ENCODE peak calls at places on chromosomes 2 and 18, in five cellular contexts. D is HCT116, B is K562, N is GM12878, P is SK-N-SH. Z is an unnamed sample.

GRCh38 chr2:98902209-98903063 is 33.6 kb downstream of the CRACDL start:
- DNase-seq in D (no peak), B (no peak), N (no peak), P (no peak), Z (no peak)

GRCh38 chr2:9941196-9941995 is 10.1 kb upstream of the GRHL1 start:
- DNase-seq in D (no peak), B (peak), N (no peak), P (no peak), Z (peak)

GRCh38 chr2:40317047-40317446 is 134.8 kb downstream of the SLC8A1 start:
- DNase-seq in D (no peak), B (no peak), N (no peak), P (no peak), Z (no peak)

GRCh38 chr2:15313657-15314056 is 247.5 kb downstream of the NBAS start:
- DNase-seq in D (no peak), B (peak), N (peak), P (no peak), Z (no peak)

GRCh38 chr2:18456026-18456425 is 104.4 kb downstream of the RDH14 start:
- DNase-seq in D (no peak), B (no peak), N (no peak), P (no peak), Z (peak)

GRCh38 chr2:169086893-169087467 is 17.6 kb downstream of the DHRS9 start:
- DNase-seq in D (no peak), B (no peak), N (no peak), P (no peak), Z (no peak)

GRCh38 chr2:175012516-175012915 is 7.3 kb upstream of the CHN1 start:
- DNase-seq in D (no peak), B (no peak), N (no peak), P (no peak), Z (no peak)

GRCh38 chr2:223549215-223549614 is 52.9 kb downstream of the SCG2 start:
- DNase-seq in D (peak), B (no peak), N (no peak), P (peak), Z (no peak)

GRCh38 chr18:68769423-68769822 is 28.5 kb upstream of the CCDC102B start:
- DNase-seq in D (no peak), B (no peak), N (no peak), P (no peak), Z (no peak)

GRCh38 chr18:38961880-38962279 is 1396.3 kb upstream of the CELF4 start:
- DNase-seq in D (no peak), B (no peak), N (no peak), P (no peak), Z (peak)

GRCh38 chr2:240431663-240432424 is 3.6 kb upstream of the GPC1 start:
- DNase-seq in D (no peak), B (no peak), N (no peak), P (no peak), Z (no peak)

GRCh38 chr2:10914272-10914693 is 2.5 kb downstream of the KCNF1 start:
- DNase-seq in D (no peak), B (peak), N (no peak), P (no peak), Z (peak)

GRCh38 chr18:23872701-23873550 is 141.6 kb upstream of the TTC39C start:
- DNase-seq in D (peak), B (no peak), N (no peak), P (no peak), Z (peak)

GRCh38 chr2:46365913-46366674 is 68.9 kb downstream of the EPAS1 start:
- DNase-seq in D (no peak), B (no peak), N (no peak), P (peak), Z (peak)

GRCh38 chr2:242060212-242060835 is 190.8 kb downstream of the RTP5 start:
- DNase-seq in D (no peak), B (no peak), N (no peak), P (no peak), Z (no peak)

GRCh38 chr2:239264838-239265651 is 135.8 kb downstream of the HDAC4 start:
- DNase-seq in D (peak), B (peak), N (no peak), P (no peak), Z (no peak)

GRCh38 chr2:214543386-214543955 is 132.6 kb downstream of the VWC2L start:
- DNase-seq in D (no peak), B (no peak), N (no peak), P (no peak), Z (no peak)

GRCh38 chr2:199861116-199861774 is 10.3 kb upstream of the FTCDNL1 start:
- DNase-seq in D (peak), B (peak), N (no peak), P (peak), Z (peak)

GRCh38 chr2:127166221-127166860 is 53.8 kb downstream of the CYP27C1 start:
- DNase-seq in D (no peak), B (no peak), N (no peak), P (no peak), Z (no peak)

GRCh38 chr18:7872569-7872968 is 305.5 kb downstream of the PTPRM start:
- DNase-seq in D (peak), B (no peak), N (no peak), P (peak), Z (no peak)

GRCh38 chr2:24301599-24301998 is 58.7 kb downstream of the ITSN2 start:
- DNase-seq in D (no peak), B (no peak), N (no peak), P (no peak), Z (no peak)

GRCh38 chr2:1824202-1824905 is 80.0 kb upstream of the PXDN start:
- DNase-seq in D (no peak), B (no peak), N (no peak), P (no peak), Z (no peak)

GRCh38 chr2:154963509-154963908 is 265.0 kb downstream of the KCNJ3 start:
- DNase-seq in D (no peak), B (no peak), N (no peak), P (no peak), Z (no peak)

GRCh38 chr2:166984797-166985196 is 96.5 kb downstream of the XIRP2 start:
- DNase-seq in D (no peak), B (no peak), N (no peak), P (no peak), Z (no peak)

GRCh38 chr18:10070581-10071000 is 156.8 kb downstream of the VAPA start:
- DNase-seq in D (no peak), B (no peak), N (no peak), P (no peak), Z (no peak)

GRCh38 chr2:29747786-29748470 is 173.5 kb downstream of the ALK start:
- DNase-seq in D (peak), B (no peak), N (no peak), P (no peak), Z (no peak)

GRCh38 chr2:158715352-158715751 is 79.8 kb upstream of the DAPL1 start:
- DNase-seq in D (no peak), B (no peak), N (no peak), P (no peak), Z (no peak)

GRCh38 chr2:146927080-146927714 is 917.6 kb upstream of the ACVR2A start:
- DNase-seq in D (peak), B (no peak), N (no peak), P (peak), Z (peak)

GRCh38 chr2:226800941-226801784 is 1.5 kb upstream of the IRS1 start:
- DNase-seq in D (no peak), B (peak), N (peak), P (peak), Z (peak)

GRCh38 chr2:30362468-30363081 is 84.5 kb upstream of the LCLAT1 start:
- DNase-seq in D (no peak), B (no peak), N (no peak), P (no peak), Z (no peak)

DNA sequence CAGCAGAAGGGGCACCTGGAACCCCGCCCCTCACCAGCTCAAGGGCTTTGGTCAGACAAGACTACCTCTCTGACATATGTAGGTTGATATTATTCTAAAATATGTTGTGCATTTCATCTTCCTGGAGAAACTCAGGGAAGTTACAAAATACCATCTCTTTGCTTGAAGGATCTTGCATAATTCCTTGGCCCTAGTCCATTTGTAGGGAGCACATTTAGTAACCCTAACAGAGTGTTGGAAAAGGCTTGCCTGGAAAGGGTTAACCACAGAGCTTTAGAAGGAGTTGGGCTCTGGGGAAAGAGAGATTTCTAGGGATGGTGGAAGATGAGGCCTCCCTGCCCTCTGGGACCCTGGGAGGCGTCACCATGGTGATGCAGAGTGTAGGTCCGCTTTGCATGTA is 143.0 kb upstream of the SLC1A4 start:
- DNase-seq in D (no peak), B (no peak), N (no peak), P (no peak), Z (no peak)
- H3K27ac ChIP-seq in D (no peak), B (no peak), N (no peak), P (no peak), Z (no peak)

GRCh38 chr2:42931147-42931817 is 138.9 kb upstream of the HAAO start:
- DNase-seq in D (no peak), B (no peak), N (no peak), P (peak), Z (peak)
- TF ChIP-seq REST in D (no peak), B (no peak), N (no peak), P (no peak), Z (no peak)

GRCh38 chr18:27862056-27862682 is 314.8 kb downstream of the CDH2 start:
- DNase-seq in D (no peak), B (no peak), N (no peak), P (peak), Z (no peak)

GRCh38 chr18:27860011-27860410 is 316.9 kb downstream of the CDH2 start:
- DNase-seq in D (no peak), B (no peak), N (no peak), P (no peak), Z (no peak)

GRCh38 chr18:27863780-27864430 is 313.0 kb downstream of the CDH2 start:
- DNase-seq in D (no peak), B (no peak), N (no peak), P (no peak), Z (no peak)

GRCh38 chr18:27861539-27861938 is 315.4 kb downstream of the CDH2 start:
- DNase-seq in D (no peak), B (no peak), N (no peak), P (peak), Z (no peak)

DNA sequence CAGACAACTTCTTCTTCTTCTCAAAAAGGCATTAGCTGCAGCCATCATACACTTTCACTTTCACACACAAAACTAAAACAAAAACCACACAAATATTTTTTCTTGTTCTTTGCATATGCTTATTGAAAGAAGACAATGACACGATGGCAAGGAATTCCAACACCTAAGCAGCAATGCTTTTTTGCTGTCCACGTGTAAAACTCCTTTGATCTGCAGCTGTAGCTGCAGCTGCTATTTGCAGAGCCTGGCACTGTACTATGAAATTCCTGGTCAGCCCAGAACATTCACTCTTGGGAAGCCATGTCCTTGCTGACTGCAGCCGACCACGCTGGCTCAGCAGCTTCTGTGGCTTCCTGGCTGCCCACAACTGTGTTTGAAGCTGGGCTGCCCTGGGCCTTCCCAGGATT is 316.2 kb downstream of the CDH2 start:
- DNase-seq in D (no peak), B (no peak), N (peak), P (no peak), Z (no peak)
- H2AFZ ChIP-seq in D (no peak), B (no peak), N (no peak), P (peak), Z (peak)

GRCh38 chr2:235091421-235091820 is 139.6 kb downstream of the SH3BP4 start:
- DNase-seq in D (no peak), B (no peak), N (no peak), P (no peak), Z (no peak)

GRCh38 chr2:235085476-235085875 is 133.7 kb downstream of the SH3BP4 start:
- DNase-seq in D (no peak), B (no peak), N (no peak), P (no peak), Z (no peak)

GRCh38 chr2:235088608-235089020 is 136.8 kb downstream of the SH3BP4 start:
- DNase-seq in D (no peak), B (no peak), N (no peak), P (no peak), Z (no peak)

GRCh38 chr2:235086481-235087184 is 134.8 kb downstream of the SH3BP4 start:
- DNase-seq in D (no peak), B (no peak), N (no peak), P (no peak), Z (no peak)

GRCh38 chr2:235087812-235088607 is 136.2 kb downstream of the SH3BP4 start:
- DNase-seq in D (no peak), B (no peak), N (no peak), P (peak), Z (no peak)
- H3K27ac ChIP-seq in D (no peak), B (no peak), N (no peak), P (no peak), Z (no peak)

DNA sequence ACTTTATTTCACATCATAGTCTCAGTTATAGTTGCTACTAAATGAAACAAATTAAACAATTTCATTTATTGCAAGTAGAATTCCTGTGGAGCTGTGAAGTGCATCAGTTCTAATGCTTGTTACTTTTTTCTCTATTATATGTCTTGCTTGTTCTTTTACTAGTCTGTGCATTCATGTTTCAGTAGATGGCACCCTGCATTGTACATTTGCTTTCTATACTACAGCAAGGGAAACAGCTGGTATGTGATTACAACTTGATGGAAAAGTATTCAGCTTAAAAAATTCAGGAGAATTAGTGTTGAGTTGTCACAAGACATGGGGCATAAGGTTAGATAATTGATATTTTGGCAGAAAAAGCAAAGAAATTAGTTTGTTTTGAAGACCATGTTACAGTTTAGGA is 72.3 kb downstream of the TANK start:
- DNase-seq in D (no peak), B (no peak), N (no peak), P (no peak), Z (no peak)
- TF ChIP-seq REST in D (no peak), B (no peak), N (no peak), P (no peak), Z (no peak)

GRCh38 chr2:97360202-97360601 is 229.5 kb downstream of the ANKRD36B start:
- DNase-seq in D (no peak), B (no peak), N (no peak), P (no peak), Z (peak)

GRCh38 chr2:97355887-97356286 is 233.8 kb downstream of the ANKRD36B start:
- DNase-seq in D (no peak), B (no peak), N (no peak), P (peak), Z (peak)

GRCh38 chr2:97354576-97354975 is 235.1 kb downstream of the ANKRD36B start:
- DNase-seq in D (no peak), B (no peak), N (no peak), P (no peak), Z (no peak)

DNA sequence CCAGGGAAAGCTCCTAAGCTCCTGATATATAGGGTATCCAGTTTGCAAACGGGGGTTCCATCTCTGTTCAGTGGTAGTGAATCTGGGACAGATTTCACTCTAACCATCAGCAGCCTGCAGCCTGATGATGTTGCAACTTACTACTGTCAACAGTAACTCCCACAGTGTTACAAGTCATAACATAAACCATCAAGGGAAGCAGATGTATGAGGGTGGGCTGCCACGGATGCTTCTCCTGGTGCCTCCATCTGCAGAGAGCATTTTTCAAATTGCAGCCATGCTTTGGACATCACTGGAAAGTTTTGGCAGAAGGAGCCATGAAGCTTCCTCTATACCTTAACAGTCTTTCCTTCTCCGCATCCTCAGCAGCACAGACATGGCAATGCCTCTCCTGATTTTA is 234.5 kb downstream of the ANKRD36B start:
- DNase-seq in D (no peak), B (no peak), N (no peak), P (no peak), Z (no peak)
- H2AFZ ChIP-seq in D (no peak), B (no peak), N (no peak), P (no peak), Z (peak)

GRCh38 chr2:205273148-205273547 is 409.2 kb upstream of the NRP2 start:
- DNase-seq in D (no peak), B (no peak), N (no peak), P (no peak), Z (peak)

GRCh38 chr2:205274801-205275200 is 407.5 kb upstream of the NRP2 start:
- DNase-seq in D (no peak), B (no peak), N (no peak), P (no peak), Z (no peak)

GRCh38 chr2:205273627-205274026 is 408.7 kb upstream of the NRP2 start:
- DNase-seq in D (no peak), B (no peak), N (no peak), P (peak), Z (no peak)

GRCh38 chr2:205280630-205281225 is 401.6 kb upstream of the NRP2 start:
- DNase-seq in D (no peak), B (no peak), N (no peak), P (no peak), Z (no peak)

GRCh38 chr2:205276071-205276777 is 406.1 kb upstream of the NRP2 start:
- DNase-seq in D (no peak), B (no peak), N (no peak), P (no peak), Z (peak)
- H3K27ac ChIP-seq in D (no peak), B (no peak), N (no peak), P (no peak), Z (peak)

Z was measured in GM23338.